ENCODE peak calls at places on chromosomes 13 and 19, in nine cellular contexts. R is mucosa of descending colon, D is neural crest cell, A is cardiac fibroblast, J is neural progenitor cell, Y is fibroblast of the aortic adventitia, V is esophagus muscularis mucosa, M is lower leg skin, C is nephron progenitor cell. W is an unnamed sample.

GRCh38 chr19:40139533-40140287 is 49.0 kb upstream of the ZNF780A start:
- DNase-seq in Y (peak), A (peak), J (peak), M (no peak), R (no peak), C (peak), D (no peak), V (peak), W (peak)

GRCh38 chr13:27203854-27204253 is 32.2 kb upstream of the USP12 start:
- DNase-seq in V (no peak), D (no peak), R (no peak), J (no peak), C (no peak), M (no peak), Y (peak), A (peak), W (peak)

GRCh38 chr19:2235396-2236284 is 489 bp downstream of the PLEKHJ1 start:
- DNase-seq in J (peak), A (no peak), C (no peak), D (no peak), R (peak), Y (no peak), V (no peak), M (no peak), W (peak)

GRCh38 chr19:664913-665443 is 2.0 kb upstream of the RNF126 start:
- DNase-seq in C (peak), M (peak), R (peak), Y (peak), D (peak), J (peak), V (no peak), A (peak), W (peak)

GRCh38 chr13:73991884-73992283 is 142.3 kb downstream of the KLF12 start:
- DNase-seq in V (no peak), C (no peak), J (no peak), Y (no peak), R (no peak), M (no peak), A (no peak), D (no peak), W (no peak)

GRCh38 chr13:22235285-22235949 is 564.5 kb downstream of the FGF9 start:
- DNase-seq in A (no peak), J (peak), V (no peak), C (peak), Y (no peak), R (no peak), M (no peak), D (no peak), W (peak)

GRCh38 chr13:98507060-98507797 is 69.7 kb downstream of the STK24 start:
- DNase-seq in V (no peak), D (no peak), A (peak), M (no peak), Y (peak), J (peak), C (no peak), R (peak), W (no peak)

GRCh38 chr13:76790519-76791289 is 95.5 kb downstream of the KCTD12 start:
- DNase-seq in Y (peak), V (no peak), R (no peak), M (no peak), D (no peak), A (peak), C (no peak), J (no peak), W (no peak)

GRCh38 chr19:28239270-28239669 is 973.7 kb downstream of the UQCRFS1 start:
- DNase-seq in C (peak), J (peak), R (no peak), A (peak), D (peak), V (no peak), Y (peak), M (no peak), W (peak)

GRCh38 chr19:48695743-48696352 is at the start of gene FUT2:
- DNase-seq in C (no peak), Y (no peak), A (no peak), V (no peak), D (no peak), M (no peak), R (peak), J (peak), W (no peak)

GRCh38 chr13:98447881-98448641 is 128.8 kb downstream of the STK24 start:
- DNase-seq in V (no peak), A (peak), J (peak), Y (no peak), D (peak), M (no peak), R (no peak), C (peak), W (peak)

GRCh38 chr19:47247308-47247990 is 8.9 kb upstream of the CCDC9 start:
- DNase-seq in J (peak), V (peak), C (peak), Y (peak), D (peak), M (peak), A (peak), R (peak), W (peak)

GRCh38 chr19:51003316-51003715 is 1.9 kb upstream of the KLK8 start:
- DNase-seq in R (no peak), J (no peak), A (no peak), C (no peak), Y (no peak), M (no peak), D (no peak), V (no peak), W (no peak)

GRCh38 chr19:55179570-55180484 is at the start of gene SYT5:
- DNase-seq in D (peak), J (peak), Y (no peak), C (peak), M (no peak), A (peak), R (peak), V (no peak), W (peak)

GRCh38 chr19:54133312-54133956 is 4.1 kb upstream of the CNOT3 start:
- DNase-seq in Y (no peak), V (no peak), M (no peak), R (no peak), A (no peak), D (no peak), J (peak), C (peak), W (no peak)

GRCh38 chr13:109816979-109817275 is 30.5 kb upstream of the IRS2 start:
- DNase-seq in Y (peak), D (no peak), M (no peak), C (no peak), V (no peak), R (no peak), A (peak), J (no peak), W (no peak)

GRCh38 chr13:97429681-97430081 is 4.3 kb upstream of the RAP2A start:
- DNase-seq in J (no peak), D (no peak), V (no peak), M (peak), A (peak), C (no peak), Y (peak), R (no peak), W (no peak)

GRCh38 chr19:12840091-12841079 is 2.1 kb downstream of the MAST1 start:
- DNase-seq in D (peak), Y (peak), C (peak), A (peak), M (peak), J (peak), R (peak), V (no peak), W (peak)

GRCh38 chr19:52138614-52139290 is 986 bp downstream of the ZNF616 start:
- DNase-seq in R (peak), D (peak), A (peak), V (no peak), C (peak), J (peak), Y (no peak), M (no peak), W (peak)

GRCh38 chr13:113083402-113084061 is 22.1 kb upstream of the F7 start:
- DNase-seq in J (no peak), M (peak), C (no peak), R (no peak), D (no peak), A (peak), V (no peak), Y (peak), W (no peak)

GRCh38 chr19:34362679-34363069 is 2.3 kb upstream of the GPI start:
- DNase-seq in J (no peak), V (no peak), A (no peak), M (no peak), D (no peak), R (no peak), C (no peak), Y (no peak), W (no peak)

GRCh38 chr13:108525867-108526266 is 103.5 kb upstream of the MYO16 start:
- DNase-seq in D (no peak), Y (no peak), M (no peak), V (no peak), J (no peak), R (no peak), C (no peak), A (no peak), W (no peak)

GRCh38 chr19:48498922-48499321 is 12.7 kb downstream of the LMTK3 start:
- DNase-seq in Y (no peak), M (no peak), C (no peak), J (no peak), R (no peak), A (no peak), V (no peak), D (no peak), W (no peak)

GRCh38 chr13:45339867-45340266 is 1.1 kb downstream of the TPT1 start:
- DNase-seq in R (no peak), C (no peak), J (no peak), Y (no peak), V (no peak), A (no peak), D (no peak), M (no peak), W (peak)

GRCh38 chr19:13209797-13210775 is 59.9 kb downstream of the IER2 start:
- DNase-seq in A (no peak), V (no peak), M (no peak), C (no peak), D (no peak), R (no peak), Y (no peak), J (no peak), W (no peak)

GRCh38 chr19:29665826-29666633 is 769 bp downstream of the PLEKHF1 start:
- DNase-seq in V (no peak), R (no peak), A (peak), C (peak), Y (peak), M (no peak), D (no peak), J (peak), W (peak)

GRCh38 chr19:46162731-46163130 is 14.7 kb downstream of the IGFL2 start:
- DNase-seq in C (no peak), D (no peak), J (no peak), M (no peak), V (peak), A (no peak), R (no peak), Y (no peak), W (no peak)

GRCh38 chr13:87426737-87427136 is 244.4 kb upstream of the SLITRK5 start:
- DNase-seq in J (no peak), V (no peak), D (no peak), R (no peak), A (no peak), M (no peak), C (no peak), Y (no peak), W (no peak)

GRCh38 chr13:49399801-49400472 is 43.9 kb downstream of the CAB39L start:
- DNase-seq in C (no peak), D (no peak), Y (no peak), R (no peak), A (no peak), J (no peak), M (no peak), V (no peak), W (no peak)

GRCh38 chr13:26471807-26472206 is 85.7 kb upstream of the WASF3 start:
- DNase-seq in M (peak), J (no peak), C (no peak), V (peak), R (no peak), D (no peak), A (no peak), Y (no peak), W (no peak)

GRCh38 chr19:30236006-30236405 is 136.2 kb upstream of the ZNF536 start:
- DNase-seq in Y (no peak), C (peak), M (no peak), R (no peak), D (no peak), J (peak), V (no peak), A (no peak), W (no peak)

GRCh38 chr19:57058871-57059270 is 60.9 kb upstream of the USP29 start:
- DNase-seq in D (no peak), M (no peak), V (no peak), R (no peak), C (no peak), Y (no peak), A (no peak), J (no peak), W (no peak)

GRCh38 chr13:29594710-29595379 is 643 bp downstream of the SLC7A1 start:
- DNase-seq in A (peak), Y (peak), J (peak), V (peak), D (peak), M (peak), R (peak), C (peak), W (peak)

GRCh38 chr19:30053558-30053957 is 111.5 kb downstream of the URI1 start:
- DNase-seq in C (no peak), Y (no peak), D (no peak), R (no peak), J (no peak), A (no peak), V (peak), M (no peak), W (no peak)

GRCh38 chr13:106532111-106532929 is 3.1 kb downstream of the EFNB2 start:
- DNase-seq in Y (peak), D (no peak), A (peak), J (peak), C (no peak), R (peak), M (no peak), V (no peak), W (no peak)

GRCh38 chr13:112722433-112723250 is 32.8 kb downstream of the ATP11A start:
- DNase-seq in C (no peak), R (no peak), V (no peak), A (peak), J (no peak), M (peak), D (no peak), Y (peak), W (peak)

GRCh38 chr19:55809381-55810058 is 22.3 kb downstream of the NLRP11 start:
- DNase-seq in V (no peak), Y (peak), A (peak), R (peak), J (peak), M (no peak), D (no peak), C (peak), W (peak)

GRCh38 chr13:22428188-22428828 is 752.5 kb upstream of the SGCG start:
- DNase-seq in A (peak), J (no peak), Y (peak), V (no peak), D (no peak), R (no peak), C (no peak), M (no peak), W (no peak)

GRCh38 chr13:100610399-100611347 is 22.1 kb upstream of the GGACT start:
- DNase-seq in M (no peak), J (no peak), C (no peak), R (no peak), Y (no peak), D (no peak), V (no peak), A (no peak), W (no peak)

GRCh38 chr19:28297036-28297435 is 915.9 kb downstream of the UQCRFS1 start:
- DNase-seq in V (peak), C (no peak), D (no peak), R (no peak), M (no peak), Y (no peak), A (no peak), J (no peak), W (no peak)

GRCh38 chr13:32846020-32846451 is 170.2 kb upstream of the KL start:
- DNase-seq in C (no peak), Y (no peak), J (no peak), R (no peak), D (no peak), M (no peak), A (no peak), V (peak), W (peak)
- TF ChIP-seq CTCF in C (no peak), Y (no peak), J (no peak), R (no peak), D (no peak), M (no peak), A (no peak), V (no peak), W (no peak)

GRCh38 chr19:6761053-6761676 is 6.1 kb downstream of the SH2D3A start:
- DNase-seq in A (no peak), Y (no peak), D (no peak), J (peak), M (no peak), V (no peak), C (no peak), R (no peak), W (peak)

GRCh38 chr19:6766357-6767080 is 716 bp downstream of the SH2D3A start:
- DNase-seq in J (no peak), D (no peak), R (peak), V (no peak), Y (no peak), A (no peak), C (no peak), M (no peak), W (peak)

GRCh38 chr19:6754653-6755463 is 12.4 kb downstream of the SH2D3A start:
- DNase-seq in Y (no peak), V (no peak), D (no peak), R (peak), M (no peak), A (no peak), J (no peak), C (no peak), W (no peak)

GRCh38 chr19:6765738-6766356 is 1.4 kb downstream of the SH2D3A start:
- DNase-seq in C (no peak), Y (no peak), R (peak), V (no peak), A (no peak), J (no peak), M (peak), D (no peak), W (no peak)

GRCh38 chr19:6760606-6761005 is 6.6 kb downstream of the SH2D3A start:
- DNase-seq in Y (no peak), M (no peak), A (no peak), C (no peak), J (no peak), R (no peak), D (no peak), V (no peak), W (no peak)
- TF ChIP-seq CTCF in Y (no peak), M (no peak), A (no peak), C (no peak), J (no peak), R (no peak), D (no peak), V (no peak), W (no peak)

DNA sequence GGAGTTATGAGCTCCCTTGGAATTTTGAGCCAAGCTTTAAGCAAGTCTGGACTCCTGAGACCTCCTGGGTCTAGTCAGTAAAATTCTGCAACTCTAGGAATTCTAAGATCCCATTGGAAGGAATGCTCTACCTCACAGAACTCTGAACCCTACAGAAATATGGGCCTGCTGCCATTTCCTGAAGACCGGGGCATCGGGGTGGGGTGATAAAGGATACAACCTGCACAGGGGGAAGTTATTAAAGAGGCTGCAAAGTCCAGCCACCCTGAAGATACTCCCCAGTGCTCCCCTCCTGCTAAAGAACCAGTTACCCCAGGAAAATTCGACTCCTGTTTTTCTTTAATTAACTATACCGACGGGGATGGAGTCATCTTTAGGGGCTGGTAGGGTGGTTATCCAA is 2.4 kb upstream of the PPP1R37 start:
- DNase-seq in V (no peak), R (no peak), M (no peak), A (no peak), D (no peak), J (no peak), C (no peak), Y (no peak), W (no peak)
- TF ChIP-seq CTCF in V (no peak), R (no peak), M (no peak), A (no peak), D (no peak), J (no peak), C (no peak), Y (no peak), W (no peak)

DNA sequence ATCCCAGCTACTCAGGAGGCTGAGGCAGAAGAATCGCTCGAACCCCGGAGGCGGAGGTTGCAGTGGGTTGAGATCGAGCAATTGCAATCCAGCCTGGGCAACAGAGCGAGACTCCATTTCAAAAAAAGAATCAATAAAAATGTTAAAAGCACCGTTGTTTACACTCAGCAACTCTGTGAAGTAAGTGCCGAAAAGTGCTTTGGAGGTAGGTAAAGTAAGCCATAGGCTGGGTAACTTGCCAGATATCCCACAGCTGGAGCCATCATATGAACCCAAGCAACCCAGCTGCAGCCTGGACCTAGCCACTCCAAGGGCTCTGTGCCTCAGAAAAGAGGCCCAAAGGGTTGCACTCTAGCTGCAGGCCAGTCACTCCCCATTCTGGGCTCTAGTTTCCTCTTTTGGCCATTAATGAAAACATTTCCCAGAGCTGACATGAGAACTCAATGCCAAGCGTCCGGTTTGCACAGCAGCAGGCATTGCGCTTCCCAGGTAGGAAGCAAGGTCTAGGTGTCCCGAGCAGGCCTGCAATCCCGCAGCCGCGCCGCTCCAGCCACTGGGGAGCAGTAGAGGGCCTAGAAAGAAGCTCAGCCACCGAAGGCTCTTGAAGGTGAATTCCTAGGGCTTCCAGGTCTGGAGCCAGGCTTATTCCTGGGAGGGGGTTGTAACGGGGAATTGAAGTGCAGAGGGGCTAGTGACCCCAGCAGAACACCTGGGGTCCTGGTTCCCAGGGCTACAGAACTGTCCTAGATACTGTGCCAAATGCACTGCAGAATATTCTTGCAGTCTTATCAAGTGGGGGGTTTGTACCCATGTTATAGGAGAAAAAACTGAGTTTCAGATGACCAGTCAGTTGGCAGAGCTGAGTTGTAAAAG is 4.1 kb upstream of the CD79A start:
- DNase-seq in A (peak), J (peak), Y (peak), M (no peak), D (peak), R (peak), V (no peak), C (peak), W (peak)
- TF ChIP-seq CTCF in A (peak), J (peak), Y (peak), M (no peak), D (peak), R (peak), V (peak), C (peak), W (peak)

GRCh38 chr13:39655569-39656324 is at the start of gene COG6:
- DNase-seq in D (peak), R (peak), Y (peak), V (peak), M (peak), J (peak), C (peak), A (peak), W (peak)
- TF ChIP-seq CTCF in D (peak), R (no peak), Y (no peak), V (peak), M (no peak), J (no peak), C (no peak), A (peak), W (no peak)

GRCh38 chr19:35931874-35932202 is 4.3 kb upstream of the LRFN3 start:
- DNase-seq in M (no peak), Y (no peak), D (no peak), A (no peak), V (no peak), C (no peak), J (no peak), R (no peak), W (no peak)
- TF ChIP-seq CTCF in M (no peak), Y (no peak), D (peak), A (no peak), V (no peak), C (peak), J (no peak), R (no peak), W (peak)

W was measured in activated CD8-positive, alpha-beta T cell treated with anti-CD3 and anti-CD28 coated beads for 36 hours.